ENCODE peak calls at places on chromosomes 4 and X, in seven cellular contexts. S is NCI-H2029, W is HTR-8/SVneo, C is T-helper 2 cell, B is hypothalamus, T is IMR-90, Y is ovary. L is an unnamed sample.

GRCh38 chrX:151701531-151701930 is 6.3 kb downstream of the PRRG3 start:
- DNase-seq in S (no peak), Y (no peak), W (no peak), C (no peak), B (no peak), T (no peak), L (no peak)

GRCh38 chrX:56726609-56727008 is 2.4 kb upstream of the NBDY start:
- DNase-seq in W (no peak), B (no peak), Y (no peak), T (peak; percentile 61), C (peak; percentile 67), S (peak; percentile 15), L (peak; percentile 6)

GRCh38 chr4:168605411-168605810 is 108.6 kb downstream of the PALLD start:
- DNase-seq in W (peak; percentile 40), B (no peak), Y (no peak), S (no peak), T (peak; percentile 83), C (no peak), L (no peak)

GRCh38 chr4:85548116-85548515 is 73.2 kb downstream of the ARHGAP24 start:
- DNase-seq in C (no peak), Y (no peak), S (no peak), B (no peak), W (no peak), T (no peak), L (no peak)

GRCh38 chr4:40403079-40403478 is 67.9 kb downstream of the CHRNA9 start:
- DNase-seq in B (no peak), Y (no peak), W (no peak), S (no peak), C (no peak), T (no peak), L (no peak)

GRCh38 chr4:183996868-183997267 is 91.8 kb downstream of the STOX2 start:
- DNase-seq in C (no peak), B (no peak), W (peak; percentile 14), Y (no peak), S (no peak), T (peak; percentile 90), L (no peak)

GRCh38 chr4:139768913-139769312 is 103.3 kb downstream of the MGST2 start:
- DNase-seq in T (no peak), S (no peak), Y (no peak), B (no peak), C (peak; percentile 3), W (no peak), L (no peak)

GRCh38 chrX:39755152-39756032 is 342.4 kb downstream of the BCOR start:
- DNase-seq in T (peak; percentile 93), Y (peak; percentile 75), W (peak; percentile 77), B (peak; percentile 27), C (no peak), S (peak; percentile 33), L (peak; percentile 76)

GRCh38 chr4:53121304-53121865 is 244.5 kb downstream of the SCFD2 start:
- DNase-seq in Y (no peak), B (no peak), T (no peak), C (no peak), W (no peak), S (no peak), L (no peak)

GRCh38 chr4:113826431-113826830 is 64.9 kb upstream of the CAMK2D start:
- DNase-seq in Y (no peak), S (no peak), W (no peak), C (no peak), T (no peak), B (no peak), L (no peak)

GRCh38 chrX:134162032-134162431 is 75.0 kb upstream of the CCDC160 start:
- DNase-seq in Y (no peak), S (no peak), T (no peak), B (no peak), C (no peak), W (no peak), L (no peak)

GRCh38 chr4:113300384-113301011 is 251.0 kb downstream of the ANK2 start:
- DNase-seq in Y (no peak), T (peak; percentile 90), W (no peak), B (no peak), S (no peak), C (peak; percentile 57), L (peak; percentile 11)

GRCh38 chr4:1400861-1401408 is 5.3 kb downstream of the NKX1-1 start:
- DNase-seq in Y (peak; percentile 13), S (no peak), B (no peak), W (no peak), C (no peak), T (no peak), L (no peak)

GRCh38 chrX:31858915-31859314 is 787.1 kb upstream of the FTHL17 start:
- DNase-seq in Y (no peak), W (no peak), S (no peak), B (no peak), C (no peak), T (no peak), L (no peak)

GRCh38 chrX:1464282-1465131 is 11.8 kb upstream of the ASMTL start:
- DNase-seq in S (no peak), B (no peak), Y (no peak), T (no peak), W (no peak), C (peak; percentile 59), L (no peak)

GRCh38 chr4:1294424-1294823 is 4.7 kb downstream of the MAEA start:
- DNase-seq in S (no peak), Y (no peak), C (no peak), W (no peak), B (no peak), T (no peak), L (no peak)

GRCh38 chrX:109872021-109872730 is 130.7 kb upstream of the TMEM164 start:
- DNase-seq in T (peak; percentile 83), S (no peak), Y (no peak), B (no peak), W (no peak), C (no peak), L (peak; percentile 90)

L was measured in AG04450.